ENCODE peak calls at places on chromosomes 5 and 9, in five cellular contexts. One of them, this sample, is unnamed.

GRCh38 chr5:141521244-141521781 is 32.4 kb downstream of the PCDHGC5 start:
- DNase-seq in WTC11: no peak
- DNase-seq in H1: no peak
- DNase-seq in K562: peak; percentile 53
- DNase-seq in GM12878: no peak
- DNase-seq in this sample: peak; percentile 81

GRCh38 chr9:123456011-123456410 is 100.0 kb downstream of the CRB2 start:
- DNase-seq in WTC11: no peak
- DNase-seq in H1: no peak
- DNase-seq in K562: no peak
- DNase-seq in GM12878: no peak
- DNase-seq in this sample: no peak

GRCh38 chr9:4983541-4984165 is 1.4 kb upstream of the JAK2 start:
- DNase-seq in WTC11: no peak
- DNase-seq in H1: no peak
- DNase-seq in K562: no peak
- DNase-seq in GM12878: no peak
- DNase-seq in this sample: peak; percentile 32

GRCh38 chr9:136773386-136774044 is 9.2 kb upstream of the LCN15 start:
- DNase-seq in WTC11: peak; percentile 63
- DNase-seq in H1: no peak
- DNase-seq in K562: peak; percentile 66
- DNase-seq in GM12878: no peak
- DNase-seq in this sample: peak; percentile 41

GRCh38 chr5:3142261-3143027 is 391.0 kb upstream of the IRX2 start:
- DNase-seq in WTC11: no peak
- DNase-seq in H1: no peak
- DNase-seq in K562: no peak
- DNase-seq in GM12878: no peak
- DNase-seq in this sample: no peak

GRCh38 chr9:29701536-29701935 is 2128.3 kb upstream of the C9orf72 start:
- DNase-seq in WTC11: no peak
- DNase-seq in H1: no peak
- DNase-seq in K562: no peak
- DNase-seq in GM12878: no peak
- DNase-seq in this sample: no peak

GRCh38 chr5:109792613-109793012 is 102.9 kb downstream of the MAN2A1 start:
- DNase-seq in WTC11: no peak
- DNase-seq in H1: no peak
- DNase-seq in K562: no peak
- DNase-seq in GM12878: no peak
- DNase-seq in this sample: no peak

GRCh38 chr5:181234455-181235306 is 9.0 kb downstream of the RACK1 start:
- DNase-seq in WTC11: no peak
- DNase-seq in H1: no peak
- DNase-seq in K562: peak; percentile 38
- DNase-seq in GM12878: no peak
- DNase-seq in this sample: no peak

GRCh38 chr9:17613723-17614122 is 34.9 kb downstream of the SH3GL2 start:
- DNase-seq in WTC11: no peak
- DNase-seq in H1: no peak
- DNase-seq in K562: no peak
- DNase-seq in GM12878: no peak
- DNase-seq in this sample: no peak

GRCh38 chr9:114386886-114387677 is 700 bp downstream of the AKNA start:
- DNase-seq in WTC11: no peak
- DNase-seq in H1: no peak
- DNase-seq in K562: no peak
- DNase-seq in GM12878: no peak
- DNase-seq in this sample: no peak

GRCh38 chr9:113375057-113376023 is 1.4 kb downstream of the HDHD3 start:
- DNase-seq in WTC11: no peak
- DNase-seq in H1: no peak
- DNase-seq in K562: peak; percentile 37
- DNase-seq in GM12878: no peak
- DNase-seq in this sample: no peak

GRCh38 chr9:23555849-23556248 is 270.2 kb downstream of the ELAVL2 start:
- DNase-seq in WTC11: peak; percentile 18
- DNase-seq in H1: peak; percentile 27
- DNase-seq in K562: no peak
- DNase-seq in GM12878: no peak
- DNase-seq in this sample: no peak

GRCh38 chr5:125006011-125006685 is 259.7 kb upstream of the ZNF608 start:
- DNase-seq in WTC11: no peak
- DNase-seq in H1: no peak
- DNase-seq in K562: no peak
- DNase-seq in GM12878: peak; percentile 71
- DNase-seq in this sample: no peak
- TF ChIP-seq ATF2 in WTC11: no peak
- TF ChIP-seq ATF2 in H1: no peak
- TF ChIP-seq ATF2 in K562: no peak
- TF ChIP-seq ATF2 in GM12878: peak; percentile 81
- TF ChIP-seq ATF2 in this sample: no peak

GRCh38 chr5:57488308-57488955 is 5.8 kb upstream of the ACTBL2 start:
- DNase-seq in WTC11: no peak
- DNase-seq in H1: no peak
- DNase-seq in K562: peak; percentile 8
- DNase-seq in GM12878: no peak
- DNase-seq in this sample: no peak
- TF ChIP-seq ATF2 in WTC11: no peak
- TF ChIP-seq ATF2 in H1: no peak
- TF ChIP-seq ATF2 in K562: no peak
- TF ChIP-seq ATF2 in GM12878: no peak
- TF ChIP-seq ATF2 in this sample: no peak

GRCh38 chr5:121987685-121988073 is 25.9 kb downstream of the SRFBP1 start:
- DNase-seq in WTC11: no peak
- DNase-seq in H1: no peak
- DNase-seq in K562: no peak
- DNase-seq in GM12878: no peak
- DNase-seq in this sample: peak; percentile 18

GRCh38 chr5:121988443-121988842 is 26.7 kb downstream of the SRFBP1 start:
- DNase-seq in WTC11: no peak
- DNase-seq in H1: no peak
- DNase-seq in K562: no peak
- DNase-seq in GM12878: no peak
- DNase-seq in this sample: no peak

GRCh38 chr5:121984250-121984649 is 22.5 kb downstream of the SRFBP1 start:
- DNase-seq in WTC11: no peak
- DNase-seq in H1: no peak
- DNase-seq in K562: no peak
- DNase-seq in GM12878: no peak
- DNase-seq in this sample: no peak

GRCh38 chr5:121982500-121983261 is 20.9 kb downstream of the SRFBP1 start:
- DNase-seq in WTC11: no peak
- DNase-seq in H1: no peak
- DNase-seq in K562: no peak
- DNase-seq in GM12878: no peak
- DNase-seq in this sample: no peak

DNA sequence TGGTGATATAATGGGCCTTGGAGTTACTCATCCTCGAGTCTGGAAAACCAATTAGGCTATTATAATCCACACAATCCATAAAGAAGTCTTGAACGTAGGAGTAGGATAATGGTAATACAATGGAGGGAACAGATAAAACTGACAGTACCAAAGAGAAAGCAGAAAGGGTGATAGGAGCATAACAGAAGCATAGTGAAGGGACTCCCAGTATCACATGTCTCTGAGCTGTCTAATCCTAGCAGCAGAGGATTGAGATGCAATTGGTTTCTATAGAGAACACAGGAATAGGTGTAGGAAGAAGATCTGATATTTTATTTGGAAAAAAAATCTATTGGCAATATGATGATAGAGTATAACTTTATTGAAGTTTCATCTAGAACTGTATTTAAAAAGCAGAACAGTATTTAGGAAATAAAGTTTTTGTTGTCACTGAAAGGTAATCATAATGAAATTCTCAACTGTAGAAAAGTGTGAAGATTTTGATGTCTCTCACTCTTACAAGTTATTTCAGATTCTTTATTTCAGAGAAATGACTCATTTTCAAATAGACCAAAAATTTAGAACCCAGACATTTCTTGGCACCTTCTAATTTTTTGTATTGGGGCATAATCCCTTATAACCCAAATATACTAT is 25.4 kb downstream of the SRFBP1 start:
- DNase-seq in WTC11: no peak
- DNase-seq in H1: no peak
- DNase-seq in K562: no peak
- DNase-seq in GM12878: no peak
- DNase-seq in this sample: no peak
- TF ChIP-seq ATF2 in WTC11: no peak
- TF ChIP-seq ATF2 in H1: no peak
- TF ChIP-seq ATF2 in K562: no peak
- TF ChIP-seq ATF2 in GM12878: no peak
- TF ChIP-seq ATF2 in this sample: no peak

DNA sequence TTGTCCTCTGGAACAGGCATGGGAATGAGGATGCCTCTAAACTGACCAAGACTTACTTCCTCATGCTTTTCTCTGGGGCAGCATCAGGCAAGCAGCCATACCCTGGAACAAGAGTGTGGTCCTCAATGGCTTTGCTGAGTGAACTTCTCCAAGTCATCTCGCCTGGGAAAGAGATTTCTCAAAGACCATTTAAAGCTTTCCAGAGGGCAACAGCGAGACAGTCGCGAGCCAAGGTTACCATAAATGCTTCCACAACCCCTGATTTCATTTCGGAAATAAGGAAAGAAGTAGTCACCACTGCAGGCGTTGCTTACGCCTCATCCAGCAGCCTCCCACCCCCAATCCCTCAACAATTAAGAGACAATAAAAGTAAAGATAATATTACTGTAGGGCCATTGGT is 1.2 kb upstream of the SNCAIP start:
- DNase-seq in WTC11: no peak
- DNase-seq in H1: no peak
- DNase-seq in K562: no peak
- DNase-seq in GM12878: no peak
- DNase-seq in this sample: no peak
- TF ChIP-seq ATF2 in WTC11: no peak
- TF ChIP-seq ATF2 in H1: no peak
- TF ChIP-seq ATF2 in K562: no peak
- TF ChIP-seq ATF2 in GM12878: no peak
- TF ChIP-seq ATF2 in this sample: no peak

GRCh38 chr5:142861011-142861410 is 90.8 kb downstream of the ARHGAP26 start:
- DNase-seq in WTC11: no peak
- DNase-seq in H1: no peak
- DNase-seq in K562: no peak
- DNase-seq in GM12878: no peak
- DNase-seq in this sample: no peak

GRCh38 chr5:142859037-142859436 is 88.9 kb downstream of the ARHGAP26 start:
- DNase-seq in WTC11: no peak
- DNase-seq in H1: no peak
- DNase-seq in K562: no peak
- DNase-seq in GM12878: no peak
- DNase-seq in this sample: no peak

GRCh38 chr5:142856269-142856668 is 86.1 kb downstream of the ARHGAP26 start:
- DNase-seq in WTC11: no peak
- DNase-seq in H1: no peak
- DNase-seq in K562: no peak
- DNase-seq in GM12878: no peak
- DNase-seq in this sample: no peak

GRCh38 chr5:142860291-142860690 is 90.1 kb downstream of the ARHGAP26 start:
- DNase-seq in WTC11: no peak
- DNase-seq in H1: no peak
- DNase-seq in K562: no peak
- DNase-seq in GM12878: no peak
- DNase-seq in this sample: no peak

GRCh38 chr5:142857405-142857804 is 87.2 kb downstream of the ARHGAP26 start:
- DNase-seq in WTC11: no peak
- DNase-seq in H1: no peak
- DNase-seq in K562: no peak
- DNase-seq in GM12878: no peak
- DNase-seq in this sample: no peak
- TF ChIP-seq ATF2 in WTC11: no peak
- TF ChIP-seq ATF2 in H1: no peak
- TF ChIP-seq ATF2 in K562: no peak
- TF ChIP-seq ATF2 in GM12878: no peak
- TF ChIP-seq ATF2 in this sample: no peak

GRCh38 chr5:107858788-107859187 is 188.1 kb upstream of the EFNA5 start:
- DNase-seq in WTC11: no peak
- DNase-seq in H1: no peak
- DNase-seq in K562: no peak
- DNase-seq in GM12878: no peak
- DNase-seq in this sample: no peak
- TF ChIP-seq ATF2 in WTC11: no peak
- TF ChIP-seq ATF2 in H1: no peak
- TF ChIP-seq ATF2 in K562: no peak
- TF ChIP-seq ATF2 in GM12878: no peak
- TF ChIP-seq ATF2 in this sample: no peak